ENCODE peak calls at places on chromosomes 16 and 17, in six cellular contexts. E is putamen, K is left ventricle myocardium inferior, N is iPS-NIHi11, M is hippocampal formation, U is renal cortical epithelial cell. G is an unnamed sample.

GRCh38 chr17:19494961-19495806 is 38.5 kb upstream of the SLC47A1 start:
- DNase-seq in N (no peak), K (no peak), U (no peak), E (no peak), M (no peak), G (no peak)

GRCh38 chr16:3045758-3046505 is 429 bp upstream of the MMP25 start:
- DNase-seq in K (no peak), E (no peak), M (no peak), U (no peak), N (peak), G (peak)

GRCh38 chr16:11128211-11129123 is 127.5 kb downstream of the SOCS1 start:
- DNase-seq in N (no peak), K (peak), U (peak), M (no peak), E (no peak), G (no peak)

GRCh38 chr17:82418001-82418986 is at the start of the genes HEXD and OGFOD3:
- DNase-seq in E (peak), K (peak), N (peak), M (peak), U (peak), G (peak)

GRCh38 chr16:21565816-21566669 is 33.3 kb upstream of the METTL9 start:
- DNase-seq in M (no peak), K (no peak), E (no peak), U (peak), N (no peak), G (no peak)

GRCh38 chr17:17780941-17781590 is 55.7 kb downstream of the SREBF1 start:
- DNase-seq in M (no peak), E (peak), U (peak), K (no peak), N (peak), G (peak)

GRCh38 chr16:66590322-66590721 is 11.1 kb downstream of the CMTM2 start:
- DNase-seq in U (no peak), K (no peak), N (no peak), M (no peak), E (no peak), G (no peak)

GRCh38 chr17:17684901-17685774 is 3.9 kb downstream of the RAI1 start:
- DNase-seq in K (no peak), E (no peak), N (no peak), U (peak), M (no peak), G (peak)

GRCh38 chr17:10435096-10435495 is 13.3 kb upstream of the MYH8 start:
- DNase-seq in M (no peak), U (no peak), N (no peak), E (no peak), K (no peak), G (peak)

GRCh38 chr16:86227801-86228200 is 282.5 kb upstream of the FOXF1 start:
- DNase-seq in M (no peak), E (no peak), K (no peak), N (no peak), U (no peak), G (no peak)

GRCh38 chr17:76273435-76273921 is 8.3 kb downstream of the UBALD2 start:
- DNase-seq in N (no peak), K (no peak), E (no peak), U (no peak), M (no peak), G (no peak)

GRCh38 chr16:81940781-81941560 is 70.3 kb downstream of the SDR42E1 start:
- DNase-seq in K (no peak), N (peak), M (no peak), E (peak), U (peak), G (peak)

GRCh38 chr17:48106802-48107136 is 797 bp upstream of the SNX11 start:
- DNase-seq in N (no peak), K (no peak), E (no peak), M (no peak), U (no peak), G (no peak)

GRCh38 chr17:66625321-66625767 is 209.6 kb upstream of the CACNG5 start:
- DNase-seq in N (peak), M (no peak), U (peak), K (no peak), E (no peak), G (no peak)

GRCh38 chr17:38861399-38861843 is 7.9 kb upstream of the RPL23 start:
- DNase-seq in N (no peak), E (no peak), M (no peak), K (no peak), U (no peak), G (no peak)

GRCh38 chr17:72934927-72935326 is 157.6 kb downstream of the SLC39A11 start:
- DNase-seq in E (no peak), K (no peak), U (no peak), N (no peak), M (no peak), G (no peak)

GRCh38 chr17:30278032-30278431 is 13.7 kb downstream of the BLMH start:
- DNase-seq in N (no peak), E (no peak), M (no peak), U (peak), K (peak), G (peak)

GRCh38 chr17:82441686-82442487 is 8.7 kb downstream of the CYBC1 start:
- DNase-seq in E (no peak), K (no peak), M (no peak), U (no peak), N (no peak), G (no peak)

GRCh38 chr17:43907425-43907981 is at the start of gene MPP2:
- DNase-seq in K (peak), M (peak), U (peak), N (peak), E (peak), G (peak)

GRCh38 chr17:9512323-9513168 is 63.1 kb downstream of the STX8 start:
- DNase-seq in K (no peak), U (peak), M (no peak), E (no peak), N (no peak), G (peak)

G was measured in cardiac muscle cell.